ENCODE peak calls at places on chromosomes 1 and 21, in four cellular contexts. R is breast epithelium, H is transverse colon, W is prostate gland. F is an unnamed sample.

GRCh38 chr1:157985473-157985872 is 8.0 kb upstream of the KIRREL1 start:
- DNase-seq in R (no peak), H (no peak), W (no peak), F (no peak)

GRCh38 chr1:65437616-65438015 is 17.1 kb downstream of the LEPR start:
- DNase-seq in R (no peak), H (no peak), W (no peak), F (no peak)

GRCh38 chr1:207808322-207808705 is 56.5 kb downstream of the CD46 start:
- DNase-seq in R (no peak), H (no peak), W (peak; percentile 66), F (no peak)

GRCh38 chr1:233710031-233710430 is 96.1 kb downstream of the KCNK1 start:
- DNase-seq in R (no peak), H (no peak), W (no peak), F (no peak)

GRCh38 chr1:2554621-2555387 is 1.4 kb upstream of the TNFRSF14 start:
- DNase-seq in R (no peak), H (peak; percentile 49), W (no peak), F (no peak)

GRCh38 chr1:156069490-156070455 is 8.8 kb downstream of the RAB25 start:
- DNase-seq in R (no peak), H (no peak), W (no peak), F (no peak)

GRCh38 chr1:64960731-64961130 is 5.6 kb downstream of the JAK1 start:
- DNase-seq in R (no peak), H (no peak), W (no peak), F (no peak)

GRCh38 chr1:18948913-18949688 is 7.4 kb downstream of the IFFO2 start:
- DNase-seq in R (no peak), H (no peak), W (peak; percentile 68), F (peak; percentile 57)

GRCh38 chr1:175514309-175515001 is 228.9 kb downstream of the TNR start:
- DNase-seq in R (no peak), H (no peak), W (no peak), F (no peak)

GRCh38 chr1:162388083-162388594 is 6.6 kb downstream of the C1orf226 start:
- DNase-seq in R (no peak), H (no peak), W (no peak), F (no peak)

GRCh38 chr1:1040004-1040991 is 20.4 kb downstream of the AGRN start:
- DNase-seq in R (peak; percentile 74), H (peak; percentile 82), W (peak; percentile 78), F (peak; percentile 80)

GRCh38 chr1:56780832-56781231 is 38.4 kb downstream of the FYB2 start:
- DNase-seq in R (no peak), H (no peak), W (no peak), F (no peak)
- H3K27ac ChIP-seq in R (no peak overlapping the region), H (no peak overlapping the region), W (no peak overlapping the region), F (no peak overlapping the region)

DNA sequence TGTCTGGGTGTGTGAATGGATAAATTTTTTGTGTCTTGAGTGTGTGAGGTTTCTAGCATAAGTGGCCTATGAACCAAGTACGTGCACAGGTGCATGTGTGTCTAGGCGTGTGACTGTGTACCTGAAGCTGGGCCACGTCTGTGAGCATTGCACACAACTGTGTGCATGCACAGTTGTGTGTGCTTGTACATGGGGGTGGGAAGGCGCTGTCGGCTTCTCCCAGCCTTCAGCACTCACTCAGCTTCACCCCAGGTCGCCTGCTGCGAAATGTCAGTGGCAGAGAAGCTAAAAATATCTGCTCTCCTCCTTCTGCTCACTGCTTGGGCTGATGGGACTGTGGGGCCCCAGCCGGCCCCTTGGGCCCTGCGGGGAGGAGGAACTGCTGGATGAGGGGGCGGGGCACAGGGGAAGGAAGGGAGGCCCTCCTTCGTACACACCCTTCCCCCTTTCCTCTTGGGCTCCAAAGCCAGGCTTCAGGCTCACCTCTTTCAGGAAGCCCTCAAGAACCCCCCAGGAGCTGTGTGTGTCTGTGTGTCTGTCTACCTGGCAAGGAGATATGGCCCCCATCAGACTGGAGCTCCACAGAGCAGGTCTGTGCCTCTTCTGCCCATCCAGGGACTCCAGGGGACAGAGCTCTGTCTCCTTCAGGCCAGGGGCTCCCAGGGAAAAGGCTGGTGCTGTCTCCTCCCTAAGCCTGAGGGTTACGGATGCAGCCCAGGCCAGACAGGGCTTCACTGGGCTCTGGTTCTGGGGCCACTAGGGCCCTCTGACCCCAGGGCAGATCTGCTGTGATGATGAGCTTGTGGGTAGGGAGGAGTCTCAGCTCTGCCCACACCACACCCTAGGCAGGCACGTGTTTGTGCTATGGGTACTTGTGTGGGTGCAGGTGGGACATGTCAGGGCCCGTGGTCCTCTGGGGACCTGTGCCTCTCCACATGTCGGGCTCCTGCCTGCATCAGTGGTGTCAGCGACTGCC is 35.6 kb upstream of the WASF2 start:
- DNase-seq in R (no peak), H (peak; percentile 75), W (no peak), F (no peak)
- TF ChIP-seq POLR2AphosphoS5 in R (no peak), H (no peak), W (no peak), F (peak; percentile 16)

DNA sequence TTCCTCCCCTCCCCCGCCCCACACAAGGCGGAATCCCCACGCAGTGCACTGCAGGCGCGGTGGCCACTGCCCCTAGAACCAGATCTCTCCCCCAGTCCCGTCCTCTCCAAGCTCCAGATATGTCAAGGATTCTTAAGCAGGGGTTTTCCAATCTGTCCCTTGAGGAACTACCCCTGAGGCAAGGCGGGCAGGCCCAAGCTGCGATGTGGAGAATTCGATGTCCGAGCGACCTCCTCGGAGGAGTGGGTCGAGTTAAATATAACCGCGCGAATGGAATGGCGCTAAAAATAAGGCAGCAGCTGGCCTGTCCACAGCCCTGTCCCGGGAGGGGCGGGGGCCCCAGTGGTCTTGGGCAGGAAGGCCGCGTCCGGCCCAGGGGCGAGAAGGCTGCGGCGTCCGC is 5.8 kb upstream of the FOXD3 start:
- DNase-seq in R (no peak), H (no peak), W (no peak), F (no peak)
- H3K27ac ChIP-seq in R (no peak overlapping the region), H (no peak overlapping the region), W (no peak overlapping the region), F (no peak overlapping the region)

GRCh38 chr1:201229771-201230635 is 39.4 kb downstream of the IGFN1 start:
- DNase-seq in R (no peak), H (no peak), W (no peak), F (no peak)
- TF ChIP-seq POLR2AphosphoS5 in R (no peak), H (no peak), W (no peak), F (no peak)

GRCh38 chr1:4461726-4462290 is 192.6 kb upstream of the AJAP1 start:
- DNase-seq in R (no peak), H (no peak), W (no peak), F (no peak)
- H3K27ac ChIP-seq in R (no peak overlapping the region), H (no peak overlapping the region), W (no peak overlapping the region), F (no peak overlapping the region)

GRCh38 chr21:41677671-41678015 is 89.2 kb downstream of the RIPK4 start:
- DNase-seq in R (no peak), H (no peak), W (no peak), F (no peak)
- TF ChIP-seq POLR2AphosphoS5 in R (no peak), H (no peak), W (no peak), F (no peak)

F was measured in stomach.